ENCODE peak calls at places on chromosomes 1 and 21, in four cellular contexts. M, N, I and G are unnamed samples. For H3K9me3 and H3K36me3, the result is how much of the 10 kb centered on the place peaks cover.

GRCh38 chr1:77412069-77412793 is 130.4 kb downstream of the AK5 start:
- DNase-seq in N (no peak), I (no peak), M (no peak), G (no peak)

GRCh38 chr21:36202721-36203602 is 46.3 kb downstream of the DOP1B start:
- DNase-seq in I (no peak), N (no peak), M (no peak), G (peak)

GRCh38 chr1:43382027-43382771 is 7.4 kb downstream of the MED8 start:
- DNase-seq in I (no peak), M (no peak), N (no peak), G (no peak)

GRCh38 chr21:26388731-26389231 is 184.3 kb downstream of the CYYR1 start:
- DNase-seq in M (no peak), I (no peak), N (no peak), G (no peak)

GRCh38 chr1:44784094-44785026 is 3.6 kb downstream of the BEST4 start:
- DNase-seq in M (no peak), N (no peak), I (no peak), G (peak)

GRCh38 chr21:41639336-41639735 is 127.5 kb downstream of the RIPK4 start:
- DNase-seq in N (no peak), I (no peak), M (no peak), G (no peak)

GRCh38 chr1:21622466-21623315 is 46.5 kb downstream of the RAP1GAP start:
- DNase-seq in N (no peak), M (no peak), I (peak), G (no peak)

GRCh38 chr1:57826535-57826934 is 402.7 kb upstream of the DAB1 start:
- DNase-seq in N (no peak), I (peak), M (no peak), G (no peak)

GRCh38 chr1:162889989-162890388 is 29.0 kb upstream of the CCDC190 start:
- DNase-seq in N (no peak), M (no peak), I (no peak), G (no peak)

GRCh38 chr1:233025156-233025555 is 74.7 kb downstream of the NTPCR start:
- DNase-seq in M (no peak), N (no peak), I (peak), G (no peak)

GRCh38 chr1:154553056-154553822 is 5.2 kb downstream of the UBE2Q1 start:
- DNase-seq in N (no peak), I (no peak), M (no peak), G (no peak)
- TF ChIP-seq CTCF in N (no peak), I (no peak), M (no peak), G (no peak)

GRCh38 chr1:167330601-167331293 is 110.1 kb downstream of the POU2F1 start:
- DNase-seq in M (no peak), I (no peak), N (no peak), G (no peak)

GRCh38 chr1:167328306-167328705 is 107.6 kb downstream of the POU2F1 start:
- DNase-seq in N (no peak), I (no peak), M (no peak), G (no peak)

GRCh38 chr1:167322483-167322882 is 101.8 kb downstream of the POU2F1 start:
- DNase-seq in M (no peak), N (no peak), I (no peak), G (no peak)

GRCh38 chr1:167328762-167329483 is 108.2 kb downstream of the POU2F1 start:
- DNase-seq in I (no peak), M (no peak), N (no peak), G (no peak)

GRCh38 chr1:167325151-167325550 is 104.5 kb downstream of the POU2F1 start:
- DNase-seq in N (no peak), I (no peak), M (no peak), G (no peak)
- H3K9me3 ChIP-seq in N (under half), I (under half), M (under half), G (under half)

GRCh38 chr21:38467369-38467768 is 30.9 kb downstream of the ERG start:
- DNase-seq in M (no peak), N (no peak), I (no peak), G (no peak)
- H3K36me3 ChIP-seq in M (under half), N (under half), I (under half), G (under half)

GRCh38 chr1:53964109-53964508 is 18.0 kb downstream of the LRRC42 start:
- DNase-seq in M (no peak), I (no peak), N (no peak), G (no peak)

GRCh38 chr1:53959664-53960250 is 13.6 kb downstream of the LRRC42 start:
- DNase-seq in N (no peak), M (no peak), I (no peak), G (no peak)

GRCh38 chr1:53963472-53963871 is 17.3 kb downstream of the LRRC42 start:
- DNase-seq in I (no peak), N (no peak), M (no peak), G (no peak)

GRCh38 chr1:53966794-53967193 is 20.6 kb downstream of the LRRC42 start:
- DNase-seq in N (no peak), I (no peak), M (no peak), G (no peak)

GRCh38 chr1:53962395-53962794 is 16.2 kb downstream of the LRRC42 start:
- DNase-seq in I (no peak), M (no peak), N (no peak), G (no peak)
- TF ChIP-seq CTCF in I (no peak), M (no peak), N (no peak), G (no peak)

GRCh38 chr1:246261641-246262040 is 245.4 kb downstream of the SMYD3 start:
- DNase-seq in M (no peak), I (no peak), N (no peak), G (no peak)

GRCh38 chr1:246254854-246255253 is 252.2 kb downstream of the SMYD3 start:
- DNase-seq in I (no peak), N (no peak), M (no peak), G (no peak)

GRCh38 chr1:246258250-246258649 is 248.8 kb downstream of the SMYD3 start:
- DNase-seq in N (no peak), M (no peak), I (no peak), G (no peak)

DNA sequence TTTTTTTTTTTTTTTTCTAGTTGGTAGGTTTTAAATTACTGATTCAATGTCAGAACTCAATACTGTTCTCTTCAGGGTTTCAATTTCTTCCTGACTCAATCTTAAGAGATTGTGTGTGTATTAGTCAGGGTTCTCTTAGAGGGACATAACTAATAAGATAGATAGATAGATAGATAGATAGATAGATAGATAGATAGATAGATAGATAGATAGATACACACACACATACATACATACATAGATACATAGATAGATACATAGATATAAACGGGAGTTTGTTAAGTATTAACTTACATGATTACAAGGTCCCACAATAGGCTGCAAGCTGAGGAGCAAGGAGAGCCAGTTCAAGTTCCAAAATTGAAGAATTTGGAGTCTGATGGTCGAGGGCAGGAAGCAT is 251.3 kb downstream of the SMYD3 start:
- DNase-seq in M (no peak), N (no peak), I (no peak), G (no peak)
- H3K9me3 ChIP-seq in M (under half), N (under half), I (under half), G (under half)

GRCh38 chr1:113095790-113096455 is 22.9 kb downstream of the LRIG2 start:
- DNase-seq in I (no peak), M (no peak), N (no peak), G (no peak)
- H3K36me3 ChIP-seq in I (half or more), M (half or more), N (under half), G (under half)

GRCh38 chr1:193519922-193520321 is 333.5 kb upstream of the B3GALT2 start:
- DNase-seq in I (no peak), M (no peak), N (no peak), G (no peak)
- TF ChIP-seq CTCF in I (no peak), M (no peak), N (no peak), G (no peak)

GRCh38 chr1:173297798-173298391 is 90.8 kb upstream of the TNFSF4 start:
- DNase-seq in N (no peak), I (no peak), M (no peak), G (no peak)
- H3K9me3 ChIP-seq in N (under half), I (under half), M (under half), G (under half)

DNA sequence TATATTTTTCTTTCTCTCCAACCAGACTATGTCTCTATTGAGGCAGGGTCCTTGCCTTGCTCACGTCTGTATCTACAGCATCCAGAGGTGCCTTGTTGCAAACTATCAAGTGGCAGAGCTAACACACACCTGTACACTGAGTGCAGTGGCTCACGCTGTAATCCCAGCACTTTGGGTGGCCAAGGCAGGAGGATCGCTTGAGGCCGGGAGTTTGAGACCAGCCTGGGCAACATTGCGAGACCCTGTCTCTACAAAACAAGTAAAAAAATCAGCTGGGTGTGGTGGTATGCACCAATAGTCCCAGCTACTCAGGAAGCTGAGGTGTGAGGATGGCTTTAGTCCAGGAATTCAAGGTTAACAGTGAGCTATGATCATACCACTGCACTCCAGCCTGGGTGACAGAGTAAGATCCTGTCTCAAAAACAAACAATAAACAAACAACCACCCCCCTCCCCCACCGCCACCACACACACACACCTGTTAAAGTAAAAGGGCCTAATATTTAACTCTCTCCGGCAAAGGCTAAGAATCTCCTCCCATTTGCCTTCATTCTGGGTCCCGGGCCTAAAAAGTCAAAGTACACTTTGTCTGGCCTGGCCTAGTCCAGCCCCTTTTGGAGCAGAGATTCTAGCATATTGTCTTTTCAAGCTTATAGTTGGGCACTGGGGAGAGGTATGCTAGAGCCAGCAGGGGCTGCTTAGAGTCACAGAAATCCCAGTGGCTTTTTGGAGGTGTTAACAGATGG is 9.5 kb upstream of the SLFNL1 start:
- DNase-seq in M (no peak), N (no peak), I (no peak), G (no peak)
- H3K36me3 ChIP-seq in M (half or more), N (under half), I (half or more), G (under half)